ENCODE peak calls at places on chromosomes 2 and 18, in nine cellular contexts. One of them, this sample, is unnamed.

GRCh38 chr2:31586230-31586629 is 5.5 kb upstream of the SRD5A2 start:
- DNase-seq in heart right ventricle: no peak
- DNase-seq in RWPE1: no peak
- DNase-seq in astrocyte of the spinal cord: no peak
- DNase-seq in AML-193: no peak
- DNase-seq in M059J: no peak
- DNase-seq in caudate nucleus: no peak
- DNase-seq in non-pigmented ciliary epithelial cell: no peak
- DNase-seq in AG08396: no peak
- DNase-seq in this sample: no peak

GRCh38 chr2:104733544-104733943 is 120.4 kb upstream of the POU3F3 start:
- DNase-seq in heart right ventricle: no peak
- DNase-seq in RWPE1: peak; percentile 7
- DNase-seq in astrocyte of the spinal cord: no peak
- DNase-seq in AML-193: peak; percentile 13
- DNase-seq in M059J: peak; percentile 2
- DNase-seq in caudate nucleus: no peak
- DNase-seq in non-pigmented ciliary epithelial cell: no peak
- DNase-seq in AG08396: no peak
- DNase-seq in this sample: no peak

GRCh38 chr2:228181098-228182019 is at the start of gene SPHKAP:
- DNase-seq in heart right ventricle: peak; percentile 39
- DNase-seq in RWPE1: no peak
- DNase-seq in astrocyte of the spinal cord: no peak
- DNase-seq in AML-193: no peak
- DNase-seq in M059J: no peak
- DNase-seq in caudate nucleus: no peak
- DNase-seq in non-pigmented ciliary epithelial cell: no peak
- DNase-seq in AG08396: no peak
- DNase-seq in this sample: peak; percentile 2

GRCh38 chr2:69915050-69915945 is at the start of gene MXD1:
- DNase-seq in heart right ventricle: no peak
- DNase-seq in RWPE1: no peak
- DNase-seq in astrocyte of the spinal cord: no peak
- DNase-seq in AML-193: no peak
- DNase-seq in M059J: peak; percentile 16
- DNase-seq in caudate nucleus: no peak
- DNase-seq in non-pigmented ciliary epithelial cell: no peak
- DNase-seq in AG08396: peak; percentile 33
- DNase-seq in this sample: no peak

GRCh38 chr2:102478686-102479470 is 5.9 kb downstream of the SLC9A4 start:
- DNase-seq in heart right ventricle: no peak
- DNase-seq in RWPE1: no peak
- DNase-seq in astrocyte of the spinal cord: no peak
- DNase-seq in AML-193: no peak
- DNase-seq in M059J: no peak
- DNase-seq in caudate nucleus: no peak
- DNase-seq in non-pigmented ciliary epithelial cell: no peak
- DNase-seq in AG08396: no peak
- DNase-seq in this sample: no peak

GRCh38 chr2:75064691-75065396 is 106.4 kb downstream of the POLE4 start:
- DNase-seq in heart right ventricle: no peak
- DNase-seq in RWPE1: peak; percentile 59
- DNase-seq in astrocyte of the spinal cord: peak; percentile 63
- DNase-seq in AML-193: peak; percentile 24
- DNase-seq in M059J: peak; percentile 37
- DNase-seq in caudate nucleus: no peak
- DNase-seq in non-pigmented ciliary epithelial cell: no peak
- DNase-seq in AG08396: peak; percentile 55
- DNase-seq in this sample: peak; percentile 19

GRCh38 chr2:167941604-167942003 is 305.8 kb downstream of the STK39 start:
- DNase-seq in heart right ventricle: no peak
- DNase-seq in RWPE1: no peak
- DNase-seq in astrocyte of the spinal cord: no peak
- DNase-seq in AML-193: no peak
- DNase-seq in M059J: no peak
- DNase-seq in caudate nucleus: no peak
- DNase-seq in non-pigmented ciliary epithelial cell: no peak
- DNase-seq in AG08396: no peak
- DNase-seq in this sample: no peak

GRCh38 chr2:42878581-42878980 is 86.2 kb upstream of the HAAO start:
- DNase-seq in heart right ventricle: no peak
- DNase-seq in RWPE1: no peak
- DNase-seq in astrocyte of the spinal cord: no peak
- DNase-seq in AML-193: no peak
- DNase-seq in M059J: no peak
- DNase-seq in caudate nucleus: no peak
- DNase-seq in non-pigmented ciliary epithelial cell: no peak
- DNase-seq in AG08396: no peak
- DNase-seq in this sample: no peak

GRCh38 chr18:59268722-59269562 is 4.3 kb downstream of the RAX start:
- DNase-seq in heart right ventricle: no peak
- DNase-seq in RWPE1: no peak
- DNase-seq in astrocyte of the spinal cord: no peak
- DNase-seq in AML-193: no peak
- DNase-seq in M059J: no peak
- DNase-seq in caudate nucleus: no peak
- DNase-seq in non-pigmented ciliary epithelial cell: no peak
- DNase-seq in AG08396: peak; percentile 81
- DNase-seq in this sample: peak; percentile 59

GRCh38 chr2:102258386-102259074 is 52.8 kb upstream of the IL1RL1 start:
- DNase-seq in heart right ventricle: no peak
- DNase-seq in RWPE1: peak; percentile 72
- DNase-seq in astrocyte of the spinal cord: peak; percentile 96
- DNase-seq in AML-193: peak; percentile 30
- DNase-seq in M059J: peak; percentile 89
- DNase-seq in caudate nucleus: no peak
- DNase-seq in non-pigmented ciliary epithelial cell: peak; percentile 94
- DNase-seq in AG08396: peak; percentile 79
- DNase-seq in this sample: no peak

GRCh38 chr2:44424211-44424610 is 62.5 kb downstream of the CAMKMT start:
- DNase-seq in heart right ventricle: no peak
- DNase-seq in RWPE1: no peak
- DNase-seq in astrocyte of the spinal cord: no peak
- DNase-seq in AML-193: no peak
- DNase-seq in M059J: no peak
- DNase-seq in caudate nucleus: no peak
- DNase-seq in non-pigmented ciliary epithelial cell: no peak
- DNase-seq in AG08396: no peak
- DNase-seq in this sample: no peak

GRCh38 chr18:76351961-76352581 is 143.0 kb downstream of the ZNF516 start:
- DNase-seq in heart right ventricle: peak; percentile 45
- DNase-seq in RWPE1: peak; percentile 87
- DNase-seq in astrocyte of the spinal cord: peak; percentile 61
- DNase-seq in AML-193: no peak
- DNase-seq in M059J: peak; percentile 6
- DNase-seq in caudate nucleus: no peak
- DNase-seq in non-pigmented ciliary epithelial cell: peak; percentile 20
- DNase-seq in AG08396: peak; percentile 95
- DNase-seq in this sample: peak; percentile 88

GRCh38 chr2:145682536-145683157 is 1162.7 kb upstream of the ZEB2 start:
- DNase-seq in heart right ventricle: no peak
- DNase-seq in RWPE1: no peak
- DNase-seq in astrocyte of the spinal cord: peak; percentile 24
- DNase-seq in AML-193: peak; percentile 57
- DNase-seq in M059J: peak; percentile 3
- DNase-seq in caudate nucleus: no peak
- DNase-seq in non-pigmented ciliary epithelial cell: no peak
- DNase-seq in AG08396: no peak
- DNase-seq in this sample: no peak

GRCh38 chr2:138321458-138321857 is 180.1 kb upstream of the SPOPL start:
- DNase-seq in heart right ventricle: no peak
- DNase-seq in RWPE1: no peak
- DNase-seq in astrocyte of the spinal cord: no peak
- DNase-seq in AML-193: no peak
- DNase-seq in M059J: no peak
- DNase-seq in caudate nucleus: no peak
- DNase-seq in non-pigmented ciliary epithelial cell: no peak
- DNase-seq in AG08396: no peak
- DNase-seq in this sample: peak; percentile 43

GRCh38 chr2:162475661-162476060 is 131.7 kb downstream of the GCA start:
- DNase-seq in heart right ventricle: no peak
- DNase-seq in RWPE1: peak; percentile 13
- DNase-seq in astrocyte of the spinal cord: peak; percentile 73
- DNase-seq in AML-193: no peak
- DNase-seq in M059J: peak; percentile 47
- DNase-seq in caudate nucleus: no peak
- DNase-seq in non-pigmented ciliary epithelial cell: no peak
- DNase-seq in AG08396: no peak
- DNase-seq in this sample: peak; percentile 94

GRCh38 chr2:109028738-109029443 is 39.9 kb upstream of the EDAR start:
- DNase-seq in heart right ventricle: no peak
- DNase-seq in RWPE1: no peak
- DNase-seq in astrocyte of the spinal cord: no peak
- DNase-seq in AML-193: no peak
- DNase-seq in M059J: no peak
- DNase-seq in caudate nucleus: no peak
- DNase-seq in non-pigmented ciliary epithelial cell: no peak
- DNase-seq in AG08396: no peak
- DNase-seq in this sample: no peak

GRCh38 chr18:70334728-70335329 is 46.0 kb downstream of the SOCS6 start:
- DNase-seq in heart right ventricle: no peak
- DNase-seq in RWPE1: peak; percentile 16
- DNase-seq in astrocyte of the spinal cord: no peak
- DNase-seq in AML-193: no peak
- DNase-seq in M059J: peak; percentile 38
- DNase-seq in caudate nucleus: no peak
- DNase-seq in non-pigmented ciliary epithelial cell: no peak
- DNase-seq in AG08396: no peak
- DNase-seq in this sample: no peak

GRCh38 chr2:157592983-157593382 is 35.7 kb downstream of the ACVR1C start:
- DNase-seq in heart right ventricle: no peak
- DNase-seq in RWPE1: no peak
- DNase-seq in astrocyte of the spinal cord: peak; percentile 10
- DNase-seq in AML-193: no peak
- DNase-seq in M059J: peak; percentile 1
- DNase-seq in caudate nucleus: no peak
- DNase-seq in non-pigmented ciliary epithelial cell: no peak
- DNase-seq in AG08396: peak; percentile 23
- DNase-seq in this sample: no peak

GRCh38 chr2:187842315-187842714 is 288.1 kb upstream of the TFPI start:
- DNase-seq in heart right ventricle: no peak
- DNase-seq in RWPE1: no peak
- DNase-seq in astrocyte of the spinal cord: no peak
- DNase-seq in AML-193: no peak
- DNase-seq in M059J: no peak
- DNase-seq in caudate nucleus: no peak
- DNase-seq in non-pigmented ciliary epithelial cell: no peak
- DNase-seq in AG08396: no peak
- DNase-seq in this sample: no peak

GRCh38 chr2:69149631-69150215 is 136.7 kb downstream of the ANTXR1 start:
- DNase-seq in heart right ventricle: peak; percentile 41
- DNase-seq in RWPE1: no peak
- DNase-seq in astrocyte of the spinal cord: peak; percentile 72
- DNase-seq in AML-193: no peak
- DNase-seq in M059J: peak; percentile 76
- DNase-seq in caudate nucleus: no peak
- DNase-seq in non-pigmented ciliary epithelial cell: no peak
- DNase-seq in AG08396: peak; percentile 22
- DNase-seq in this sample: no peak

GRCh38 chr2:151771599-151772358 is 37.5 kb upstream of the NEB start:
- DNase-seq in heart right ventricle: peak; percentile 17
- DNase-seq in RWPE1: no peak
- DNase-seq in astrocyte of the spinal cord: peak; percentile 37
- DNase-seq in AML-193: no peak
- DNase-seq in M059J: peak; percentile 56
- DNase-seq in caudate nucleus: no peak
- DNase-seq in non-pigmented ciliary epithelial cell: no peak
- DNase-seq in AG08396: peak; percentile 87
- DNase-seq in this sample: no peak

GRCh38 chr2:43464546-43464945 is 131.3 kb downstream of the THADA start:
- DNase-seq in heart right ventricle: no peak
- DNase-seq in RWPE1: no peak
- DNase-seq in astrocyte of the spinal cord: no peak
- DNase-seq in AML-193: no peak
- DNase-seq in M059J: no peak
- DNase-seq in caudate nucleus: no peak
- DNase-seq in non-pigmented ciliary epithelial cell: no peak
- DNase-seq in AG08396: peak; percentile 35
- DNase-seq in this sample: no peak

GRCh38 chr2:20609995-20610357 is 40.9 kb downstream of the HS1BP3 start:
- DNase-seq in heart right ventricle: no peak
- DNase-seq in RWPE1: no peak
- DNase-seq in astrocyte of the spinal cord: no peak
- DNase-seq in AML-193: no peak
- DNase-seq in M059J: no peak
- DNase-seq in caudate nucleus: no peak
- DNase-seq in non-pigmented ciliary epithelial cell: no peak
- DNase-seq in AG08396: no peak
- DNase-seq in this sample: no peak

GRCh38 chr2:150438654-150439053 is 48.8 kb downstream of the RND3 start:
- DNase-seq in heart right ventricle: no peak
- DNase-seq in RWPE1: peak; percentile 31
- DNase-seq in astrocyte of the spinal cord: no peak
- DNase-seq in AML-193: no peak
- DNase-seq in M059J: peak; percentile 18
- DNase-seq in caudate nucleus: no peak
- DNase-seq in non-pigmented ciliary epithelial cell: no peak
- DNase-seq in AG08396: no peak
- DNase-seq in this sample: no peak

GRCh38 chr2:32738939-32739338 is 111.1 kb downstream of the TTC27 start:
- DNase-seq in heart right ventricle: no peak
- DNase-seq in RWPE1: no peak
- DNase-seq in astrocyte of the spinal cord: no peak
- DNase-seq in AML-193: no peak
- DNase-seq in M059J: no peak
- DNase-seq in caudate nucleus: no peak
- DNase-seq in non-pigmented ciliary epithelial cell: no peak
- DNase-seq in AG08396: no peak
- DNase-seq in this sample: no peak

GRCh38 chr2:167293172-167293781 is 405.0 kb downstream of the XIRP2 start:
- DNase-seq in heart right ventricle: no peak
- DNase-seq in RWPE1: peak; percentile 2
- DNase-seq in astrocyte of the spinal cord: peak; percentile 43
- DNase-seq in AML-193: no peak
- DNase-seq in M059J: peak; percentile 7
- DNase-seq in caudate nucleus: no peak
- DNase-seq in non-pigmented ciliary epithelial cell: no peak
- DNase-seq in AG08396: peak; percentile 38
- DNase-seq in this sample: no peak

GRCh38 chr2:187993516-187993915 is 298.2 kb upstream of the GULP1 start:
- DNase-seq in heart right ventricle: no peak
- DNase-seq in RWPE1: no peak
- DNase-seq in astrocyte of the spinal cord: peak; percentile 84
- DNase-seq in AML-193: no peak
- DNase-seq in M059J: peak; percentile 12
- DNase-seq in caudate nucleus: no peak
- DNase-seq in non-pigmented ciliary epithelial cell: peak; percentile 43
- DNase-seq in AG08396: no peak
- DNase-seq in this sample: no peak

GRCh38 chr2:233836359-233836758 is 18.0 kb downstream of the HJURP start:
- DNase-seq in heart right ventricle: no peak
- DNase-seq in RWPE1: no peak
- DNase-seq in astrocyte of the spinal cord: no peak
- DNase-seq in AML-193: no peak
- DNase-seq in M059J: no peak
- DNase-seq in caudate nucleus: no peak
- DNase-seq in non-pigmented ciliary epithelial cell: no peak
- DNase-seq in AG08396: no peak
- DNase-seq in this sample: no peak

GRCh38 chr18:35026407-35027061 is 14.7 kb upstream of the MAPRE2 start:
- DNase-seq in heart right ventricle: no peak
- DNase-seq in RWPE1: peak; percentile 1
- DNase-seq in astrocyte of the spinal cord: no peak
- DNase-seq in AML-193: peak; percentile 8
- DNase-seq in M059J: peak; percentile 28
- DNase-seq in caudate nucleus: no peak
- DNase-seq in non-pigmented ciliary epithelial cell: no peak
- DNase-seq in AG08396: no peak
- DNase-seq in this sample: no peak

GRCh38 chr18:58863539-58864145 is 1.0 kb upstream of the ZNF532 start:
- DNase-seq in heart right ventricle: peak; percentile 32
- DNase-seq in RWPE1: peak; percentile 11
- DNase-seq in astrocyte of the spinal cord: no peak
- DNase-seq in AML-193: no peak
- DNase-seq in M059J: peak; percentile 56
- DNase-seq in caudate nucleus: no peak
- DNase-seq in non-pigmented ciliary epithelial cell: no peak
- DNase-seq in AG08396: peak; percentile 77
- DNase-seq in this sample: peak; percentile 70

GRCh38 chr2:67650292-67651133 is 253.4 kb downstream of the ETAA1 start:
- DNase-seq in heart right ventricle: peak; percentile 82
- DNase-seq in RWPE1: peak; percentile 74
- DNase-seq in astrocyte of the spinal cord: peak; percentile 86
- DNase-seq in AML-193: no peak
- DNase-seq in M059J: peak; percentile 84
- DNase-seq in caudate nucleus: peak; percentile 4
- DNase-seq in non-pigmented ciliary epithelial cell: peak; percentile 88
- DNase-seq in AG08396: peak; percentile 75
- DNase-seq in this sample: no peak